ENCODE peak calls at places on chromosomes 11 and 22, in seven cellular contexts. L is mesendoderm, H is trophoblast cell, W is H9, A is IMR-90, B is mesenchymal stem cell, E is H1. V is an unnamed sample.
A peak's percentile ranks its signal among the peaks of the same experiment; 100 is the strongest.

GRCh38 chr22:43592470-43592869 is 180.7 kb downstream of the MPPED1 start:
- DNase-seq in L (peak; percentile 51), H (no peak), W (peak; percentile 61), A (peak; percentile 2), B (no peak), E (peak; percentile 63), V (peak; percentile 20)

GRCh38 chr11:81869337-81870065 is 864.2 kb downstream of the FAM181B start:
- DNase-seq in L (no peak), H (no peak), W (no peak), A (no peak), B (no peak), E (no peak), V (no peak)

GRCh38 chr11:33634291-33634834 is 66.3 kb downstream of the C11orf91 start:
- DNase-seq in L (no peak), H (peak; percentile 91), W (no peak), A (peak; percentile 82), B (peak; percentile 34), E (no peak), V (no peak)

GRCh38 chr22:36816635-36817428 is at the start of gene PVALB:
- DNase-seq in L (peak; percentile 38), H (peak; percentile 38), W (no peak), A (peak; percentile 13), B (peak; percentile 24), E (peak; percentile 65), V (no peak)

GRCh38 chr22:43633631-43634030 is 178.5 kb downstream of the EFCAB6 start:
- DNase-seq in L (no peak), H (no peak), W (no peak), A (no peak), B (no peak), E (no peak), V (no peak)

GRCh38 chr22:27269751-27270586 is 531.6 kb downstream of the MN1 start:
- DNase-seq in L (no peak), H (no peak), W (no peak), A (no peak), B (no peak), E (no peak), V (no peak)

GRCh38 chr22:37244922-37245722 is 1.1 kb upstream of the RAC2 start:
- DNase-seq in L (no peak), H (no peak), W (no peak), A (no peak), B (no peak), E (no peak), V (no peak)

GRCh38 chr11:126246636-126247035 is 22.1 kb downstream of the SRPRA start:
- DNase-seq in L (no peak), H (no peak), W (no peak), A (peak; percentile 59), B (peak; percentile 8), E (no peak), V (no peak)

GRCh38 chr11:101759771-101760450 is 154.9 kb upstream of the CEP126 start:
- DNase-seq in L (no peak), H (peak; percentile 10), W (no peak), A (peak; percentile 23), B (no peak), E (no peak), V (no peak)

GRCh38 chr11:13126430-13126829 is 117.3 kb downstream of the RASSF10 start:
- DNase-seq in L (no peak), H (no peak), W (no peak), A (peak; percentile 98), B (peak; percentile 14), E (no peak), V (no peak)

GRCh38 chr22:31613286-31613903 is 48.6 kb downstream of the PISD start:
- DNase-seq in L (no peak), H (no peak), W (no peak), A (no peak), B (no peak), E (no peak), V (no peak)

GRCh38 chr11:30740071-30740470 is 153.9 kb upstream of the MPPED2 start:
- DNase-seq in L (no peak), H (peak; percentile 9), W (no peak), A (no peak), B (no peak), E (no peak), V (no peak)

GRCh38 chr11:71568707-71569349 is 3.5 kb downstream of the KRTAP5-10 start:
- DNase-seq in L (no peak), H (no peak), W (no peak), A (no peak), B (no peak), E (no peak), V (no peak)

GRCh38 chr11:96197801-96198465 is 145.1 kb downstream of the MAML2 start:
- DNase-seq in L (no peak), H (no peak), W (no peak), A (no peak), B (no peak), E (no peak), V (no peak)

GRCh38 chr11:96199563-96200025 is 143.4 kb downstream of the MAML2 start:
- DNase-seq in L (no peak), H (peak; percentile 95), W (no peak), A (peak; percentile 80), B (peak; percentile 87), E (no peak), V (no peak)

GRCh38 chr11:96200243-96200642 is 142.8 kb downstream of the MAML2 start:
- DNase-seq in L (peak; percentile 55), H (peak; percentile 90), W (no peak), A (peak; percentile 89), B (peak; percentile 90), E (no peak), V (no peak)

GRCh38 chr11:96197221-96197620 is 145.8 kb downstream of the MAML2 start:
- DNase-seq in L (peak; percentile 44), H (no peak), W (no peak), A (no peak), B (no peak), E (no peak), V (no peak)

GRCh38 chr11:96198466-96198808 is 144.6 kb downstream of the MAML2 start:
- DNase-seq in L (no peak), H (no peak), W (no peak), A (no peak), B (no peak), E (no peak), V (no peak)
- H3K4me1 ChIP-seq in L (peaks cover 9% of the 10 kb centered on the region), H (peaks cover 12% of the 10 kb centered on the region), W (peaks cover 20% of the 10 kb centered on the region), A (peaks cover 22% of the 10 kb centered on the region), B (peaks cover 2% of the 10 kb centered on the region), E (peaks cover 11% of the 10 kb centered on the region), V (peaks cover 47% of the 10 kb centered on the region)

GRCh38 chr11:69834811-69835800 is 15.9 kb upstream of the FGF3 start:
- DNase-seq in L (no peak), H (no peak), W (peak; percentile 51), A (no peak), B (no peak), E (no peak), V (no peak)
- H3K23ac ChIP-seq in L (no peak overlapping the region), H (no peak overlapping the region), W (no peak overlapping the region), A (no peak overlapping the region), B (no peak overlapping the region), E (no peak overlapping the region), V (peak overlapping the region; percentile 8)

DNA sequence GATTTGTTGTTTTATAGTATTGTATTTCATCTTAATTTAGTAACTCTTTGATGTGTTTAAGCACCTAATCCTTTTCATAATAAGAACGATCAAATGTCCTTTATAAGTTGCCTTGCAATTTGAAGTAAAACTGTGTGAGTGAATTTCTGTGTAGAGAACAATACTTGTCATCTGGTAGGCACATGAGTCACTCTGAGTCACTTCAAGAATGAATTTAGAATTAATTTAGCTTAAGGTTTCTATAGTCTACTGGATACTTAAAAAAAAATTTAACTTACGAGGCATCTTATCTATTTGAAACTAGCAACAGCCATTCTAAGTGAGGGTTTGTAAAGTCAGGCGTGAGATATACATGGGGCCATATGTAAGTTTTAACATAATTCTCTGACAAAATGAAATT is 85.0 kb downstream of the C22orf31 start:
- DNase-seq in L (no peak), H (no peak), W (no peak), A (peak; percentile 88), B (peak; percentile 62), E (no peak), V (no peak)
- H3K4me1 ChIP-seq in L (peaks cover 8% of the 10 kb centered on the region), H (peaks cover 8% of the 10 kb centered on the region), W (peaks cover 12% of the 10 kb centered on the region), A (peaks cover 10% of the 10 kb centered on the region), B (peaks cover 13% of the 10 kb centered on the region), E (peaks cover 6% of the 10 kb centered on the region), V (peaks cover 33% of the 10 kb centered on the region)

DNA sequence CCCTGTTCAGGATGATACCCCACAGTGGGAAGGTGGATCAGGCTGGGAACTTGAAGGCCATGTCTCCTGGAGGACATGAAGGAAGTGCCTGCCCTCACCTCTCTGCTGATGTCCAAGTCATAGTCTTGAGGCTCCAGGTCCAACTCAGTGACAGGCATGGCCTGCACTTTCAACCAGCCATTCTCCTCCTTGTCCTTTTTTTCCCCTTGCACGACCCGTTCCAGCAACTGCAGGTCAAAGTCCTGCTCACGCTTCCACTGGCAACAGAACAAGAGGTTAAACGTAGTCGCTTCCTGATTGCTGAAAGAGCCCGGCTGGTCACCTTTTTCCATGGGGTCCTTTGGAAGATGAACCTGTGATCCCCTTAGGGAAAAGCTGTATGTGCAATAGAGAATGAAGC is 47.7 kb downstream of the C11orf58 start:
- DNase-seq in L (no peak), H (no peak), W (no peak), A (no peak), B (no peak), E (no peak), V (no peak)
- H3K23ac ChIP-seq in L (no peak overlapping the region), H (no peak overlapping the region), W (no peak overlapping the region), A (no peak overlapping the region), B (no peak overlapping the region), E (no peak overlapping the region), V (no peak overlapping the region)

GRCh38 chr22:46864314-46865051 is 102.0 kb downstream of the TBC1D22A start:
- DNase-seq in L (no peak), H (no peak), W (no peak), A (no peak), B (no peak), E (no peak), V (no peak)
- H3K4me1 ChIP-seq in L (no peaks in the 10 kb centered on the region), H (no peaks in the 10 kb centered on the region), W (no peaks in the 10 kb centered on the region), A (peaks cover 2% of the 10 kb centered on the region), B (peaks cover 6% of the 10 kb centered on the region), E (no peaks in the 10 kb centered on the region), V (no peaks in the 10 kb centered on the region)

GRCh38 chr11:3226846-3227567 is 5.2 kb downstream of the MRGPRE start:
- DNase-seq in L (no peak), H (no peak), W (no peak), A (no peak), B (no peak), E (no peak), V (no peak)
- H3K23ac ChIP-seq in L (no peak overlapping the region), H (no peak overlapping the region), W (no peak overlapping the region), A (no peak overlapping the region), B (no peak overlapping the region), E (no peak overlapping the region), V (peak overlapping the region; percentile 93)